ENCODE peak calls at places on chromosomes 2 and 18, in six cellular contexts. One of them, this sample, is unnamed.

GRCh38 chr18:3546106-3546505 is 96.1 kb downstream of the TGIF1 start:
- DNase-seq in GM23248: no peak
- DNase-seq in midbrain: no peak
- DNase-seq in activated CD4-positive, alpha-beta T cell treated with anti-CD3 and anti-CD28 coated beads for 36 hours: no peak
- DNase-seq in fibroblast of mammary gland: no peak
- DNase-seq in neural crest cell: no peak
- DNase-seq in this sample: no peak

GRCh38 chr2:47093626-47094025 is 61.5 kb downstream of the STPG4 start:
- DNase-seq in neural crest cell: no peak
- DNase-seq in midbrain: no peak
- DNase-seq in fibroblast of mammary gland: no peak
- DNase-seq in activated CD4-positive, alpha-beta T cell treated with anti-CD3 and anti-CD28 coated beads for 36 hours: no peak
- DNase-seq in GM23248: no peak
- DNase-seq in this sample: no peak

GRCh38 chr2:9815844-9816279 is 27.4 kb upstream of the TAF1B start:
- DNase-seq in GM23248: no peak
- DNase-seq in activated CD4-positive, alpha-beta T cell treated with anti-CD3 and anti-CD28 coated beads for 36 hours: no peak
- DNase-seq in midbrain: no peak
- DNase-seq in fibroblast of mammary gland: no peak
- DNase-seq in neural crest cell: no peak
- DNase-seq in this sample: no peak

GRCh38 chr2:219032051-219032745 is 9.1 kb downstream of the CFAP65 start:
- DNase-seq in neural crest cell: no peak
- DNase-seq in fibroblast of mammary gland: no peak
- DNase-seq in GM23248: no peak
- DNase-seq in activated CD4-positive, alpha-beta T cell treated with anti-CD3 and anti-CD28 coated beads for 36 hours: no peak
- DNase-seq in midbrain: no peak
- DNase-seq in this sample: no peak

GRCh38 chr2:238117199-238118154 is 17.3 kb downstream of the ESPNL start:
- DNase-seq in fibroblast of mammary gland: peak; percentile 20
- DNase-seq in GM23248: peak; percentile 73
- DNase-seq in midbrain: no peak
- DNase-seq in neural crest cell: no peak
- DNase-seq in activated CD4-positive, alpha-beta T cell treated with anti-CD3 and anti-CD28 coated beads for 36 hours: no peak
- DNase-seq in this sample: peak; percentile 21

GRCh38 chr2:135825855-135826190 is 11.2 kb downstream of the LCT start:
- DNase-seq in activated CD4-positive, alpha-beta T cell treated with anti-CD3 and anti-CD28 coated beads for 36 hours: no peak
- DNase-seq in GM23248: no peak
- DNase-seq in fibroblast of mammary gland: no peak
- DNase-seq in neural crest cell: no peak
- DNase-seq in midbrain: no peak
- DNase-seq in this sample: no peak

GRCh38 chr18:25229080-25229479 is 122.9 kb downstream of the ZNF521 start:
- DNase-seq in neural crest cell: no peak
- DNase-seq in fibroblast of mammary gland: peak; percentile 81
- DNase-seq in midbrain: no peak
- DNase-seq in activated CD4-positive, alpha-beta T cell treated with anti-CD3 and anti-CD28 coated beads for 36 hours: no peak
- DNase-seq in GM23248: peak; percentile 81
- DNase-seq in this sample: peak; percentile 70

GRCh38 chr2:11368059-11368572 is 23.7 kb upstream of the ROCK2 start:
- DNase-seq in fibroblast of mammary gland: peak; percentile 27
- DNase-seq in activated CD4-positive, alpha-beta T cell treated with anti-CD3 and anti-CD28 coated beads for 36 hours: no peak
- DNase-seq in midbrain: peak; percentile 49
- DNase-seq in neural crest cell: no peak
- DNase-seq in GM23248: peak; percentile 56
- DNase-seq in this sample: peak; percentile 17

GRCh38 chr2:129936334-129936934 is 43.0 kb upstream of the RAB6C start:
- DNase-seq in midbrain: no peak
- DNase-seq in fibroblast of mammary gland: peak; percentile 43
- DNase-seq in neural crest cell: peak; percentile 59
- DNase-seq in activated CD4-positive, alpha-beta T cell treated with anti-CD3 and anti-CD28 coated beads for 36 hours: no peak
- DNase-seq in GM23248: peak; percentile 34
- DNase-seq in this sample: peak; percentile 39

This sample was measured in cardiac fibroblast.